ENCODE peak calls at places on chromosomes 3 and 15, in four cellular contexts. U, L, W and T are unnamed samples.

GRCh38 chr3:46566040-46566631 is at the start of gene LRRC2:
- DNase-seq in U (peak; percentile 86), L (peak; percentile 93), W (no peak), T (peak; percentile 71)

GRCh38 chr15:71116366-71116765 is 1.1 kb downstream of the THSD4 start:
- DNase-seq in U (no peak), L (no peak), W (no peak), T (no peak)

GRCh38 chr3:50336452-50337174 is 4.0 kb downstream of the RASSF1 start:
- DNase-seq in U (peak; percentile 48), L (no peak), W (no peak), T (no peak)

GRCh38 chr15:81265944-81266775 is 57.8 kb downstream of the STARD5 start:
- DNase-seq in U (peak; percentile 89), L (peak; percentile 94), W (peak; percentile 71), T (peak; percentile 87)

GRCh38 chr3:197103766-197104165 is 74.1 kb upstream of the MELTF start:
- DNase-seq in U (no peak), L (no peak), W (no peak), T (no peak)

GRCh38 chr3:55333041-55333440 is 154.1 kb downstream of the WNT5A start:
- DNase-seq in U (no peak), L (no peak), W (no peak), T (no peak)

GRCh38 chr15:39472661-39473657 is 107.9 kb upstream of the THBS1 start:
- DNase-seq in U (no peak), L (no peak), W (peak; percentile 76), T (no peak)

GRCh38 chr3:183301937-183302580 is 49.0 kb downstream of the B3GNT5 start:
- DNase-seq in U (no peak), L (no peak), W (no peak), T (no peak)

GRCh38 chr15:40192942-40193341 is 32.1 kb downstream of the BUB1B start:
- DNase-seq in U (no peak), L (no peak), W (no peak), T (no peak)

GRCh38 chr15:101221858-101222257 is 30.0 kb downstream of the CHSY1 start:
- DNase-seq in U (no peak), L (no peak), W (no peak), T (no peak)

GRCh38 chr3:188244395-188244861 is 90.5 kb downstream of the LPP start:
- DNase-seq in U (no peak), L (no peak), W (no peak), T (no peak)

GRCh38 chr3:106176734-106177133 is 307.9 kb upstream of the CBLB start:
- DNase-seq in U (no peak), L (no peak), W (no peak), T (no peak)

GRCh38 chr3:151955356-151955755 is 81.9 kb downstream of the SUCNR1 start:
- DNase-seq in U (no peak), L (no peak), W (no peak), T (no peak)

GRCh38 chr15:77057650-77058049 is 13.3 kb downstream of the TSPAN3 start:
- DNase-seq in U (no peak), L (no peak), W (no peak), T (no peak)

GRCh38 chr15:32705450-32705849 is 12.4 kb upstream of the GREM1 start:
- DNase-seq in U (no peak), L (no peak), W (no peak), T (no peak)

GRCh38 chr15:74258456-74259323 is 22.6 kb downstream of the CCDC33 start:
- DNase-seq in U (no peak), L (no peak), W (no peak), T (no peak)